ENCODE peak calls at places on chromosomes 1 and 21, in six cellular contexts. Y is neuronal stem cell, B is mesenchymal stem cell, Z is IMR-90, K is H1, A is trophoblast cell. D is an unnamed sample.

GRCh38 chr1:186082235-186082937 is 292.7 kb downstream of the TPR start:
- DNase-seq in Y (peak; percentile 23), B (peak; percentile 92), Z (peak; percentile 73), K (no peak), A (no peak), D (no peak)

GRCh38 chr1:8465692-8466091 is 147.8 kb downstream of the SLC45A1 start:
- DNase-seq in Y (no peak), B (no peak), Z (no peak), K (no peak), A (no peak), D (no peak)

GRCh38 chr21:41564871-41565281 is 56.9 kb upstream of the TMPRSS2 start:
- DNase-seq in Y (no peak), B (peak; percentile 71), Z (no peak), K (no peak), A (no peak), D (no peak)

GRCh38 chr21:44419679-44420078 is 35.6 kb upstream of the LRRC3 start:
- DNase-seq in Y (no peak), B (no peak), Z (no peak), K (no peak), A (no peak), D (no peak)

GRCh38 chr1:71054791-71055190 is 7.2 kb upstream of the PTGER3 start:
- DNase-seq in Y (no peak), B (no peak), Z (no peak), K (no peak), A (no peak), D (no peak)

GRCh38 chr1:237507005-237507404 is 383.7 kb downstream of the ZP4 start:
- DNase-seq in Y (no peak), B (no peak), Z (no peak), K (no peak), A (no peak), D (no peak)

GRCh38 chr1:7299329-7299799 is 471.7 kb upstream of the VAMP3 start:
- DNase-seq in Y (no peak), B (peak; percentile 99), Z (peak; percentile 100), K (peak; percentile 46), A (no peak), D (no peak)

GRCh38 chr1:64084451-64084850 is 119.0 kb upstream of the UBE2U start:
- DNase-seq in Y (no peak), B (no peak), Z (no peak), K (no peak), A (no peak), D (no peak)

GRCh38 chr1:41495171-41495948 is 10.9 kb upstream of the EDN2 start:
- DNase-seq in Y (no peak), B (peak; percentile 62), Z (peak; percentile 21), K (no peak), A (no peak), D (peak; percentile 80)

GRCh38 chr1:227949954-227950734 is 2.4 kb upstream of the WNT9A start:
- DNase-seq in Y (no peak), B (no peak), Z (no peak), K (no peak), A (no peak), D (no peak)

GRCh38 chr1:228905579-228905978 is 170.3 kb downstream of the RHOU start:
- DNase-seq in Y (no peak), B (no peak), Z (no peak), K (no peak), A (no peak), D (no peak)

GRCh38 chr1:27594542-27595510 is 9.1 kb downstream of the AHDC1 start:
- DNase-seq in Y (no peak), B (peak; percentile 64), Z (peak; percentile 57), K (no peak), A (peak; percentile 79), D (no peak)

GRCh38 chr1:228736844-228737415 is 1.7 kb downstream of the RHOU start:
- DNase-seq in Y (no peak), B (peak; percentile 17), Z (no peak), K (no peak), A (no peak), D (no peak)

GRCh38 chr1:36157115-36157903 is 1.3 kb downstream of the MAP7D1 start:
- DNase-seq in Y (no peak), B (peak; percentile 47), Z (no peak), K (no peak), A (no peak), D (no peak)

GRCh38 chr1:184974837-184975115 is 468 bp upstream of the NIBAN1 start:
- DNase-seq in Y (no peak), B (no peak), Z (no peak), K (no peak), A (no peak), D (no peak)

GRCh38 chr1:159000627-159001026 is 9.1 kb upstream of the IFI16 start:
- DNase-seq in Y (peak; percentile 9), B (peak; percentile 93), Z (peak; percentile 94), K (no peak), A (no peak), D (peak; percentile 46)

GRCh38 chr1:22525646-22526045 is 37.6 kb upstream of the EPHA8 start:
- DNase-seq in Y (no peak), B (no peak), Z (no peak), K (no peak), A (no peak), D (no peak)

GRCh38 chr1:1022322-1023090 is 2.6 kb downstream of the AGRN start:
- DNase-seq in Y (no peak), B (no peak), Z (no peak), K (no peak), A (no peak), D (no peak)

GRCh38 chr1:243293941-243294722 is 38.3 kb downstream of the SDCCAG8 start:
- DNase-seq in Y (no peak), B (peak; percentile 31), Z (no peak), K (no peak), A (no peak), D (no peak)

GRCh38 chr21:38661296-38662223 is 144.2 kb upstream of the ETS2 start:
- DNase-seq in Y (no peak), B (peak; percentile 83), Z (peak; percentile 62), K (no peak), A (no peak), D (peak; percentile 40)

GRCh38 chr1:218521414-218522169 is 176.5 kb downstream of the TGFB2 start:
- DNase-seq in Y (no peak), B (no peak), Z (peak; percentile 21), K (peak; percentile 5), A (peak; percentile 76), D (peak; percentile 67)
- H3K14ac ChIP-seq in Y (no peak overlapping the region), B (no peak overlapping the region), Z (no peak overlapping the region), K (no peak overlapping the region), A (peak overlapping the region; percentile 24), D (no peak overlapping the region)

DNA sequence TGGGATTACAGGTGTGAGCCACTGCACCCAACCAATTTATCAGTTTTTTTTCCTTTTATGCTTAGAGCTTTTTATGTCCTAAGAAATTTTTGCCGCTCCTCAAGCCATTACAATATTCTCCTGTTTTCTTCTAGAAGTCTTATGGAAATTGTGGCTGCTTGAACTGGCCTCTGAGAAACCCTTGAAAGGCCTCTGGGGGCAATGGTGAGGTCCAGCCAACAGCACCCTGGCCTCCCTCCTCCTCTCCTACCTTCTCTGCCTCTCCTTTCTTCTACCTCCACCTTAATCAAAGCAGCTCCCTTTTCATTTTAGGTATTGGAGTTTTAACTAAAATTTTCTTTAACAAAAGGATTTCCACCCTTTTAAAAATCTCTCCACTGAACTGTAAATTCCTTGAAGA is 24.5 kb upstream of the RGS16 start:
- DNase-seq in Y (no peak), B (no peak), Z (no peak), K (no peak), A (no peak), D (no peak)
- H3K14ac ChIP-seq in Y (no peak overlapping the region), B (no peak overlapping the region), Z (no peak overlapping the region), K (no peak overlapping the region), A (no peak overlapping the region), D (no peak overlapping the region)

DNA sequence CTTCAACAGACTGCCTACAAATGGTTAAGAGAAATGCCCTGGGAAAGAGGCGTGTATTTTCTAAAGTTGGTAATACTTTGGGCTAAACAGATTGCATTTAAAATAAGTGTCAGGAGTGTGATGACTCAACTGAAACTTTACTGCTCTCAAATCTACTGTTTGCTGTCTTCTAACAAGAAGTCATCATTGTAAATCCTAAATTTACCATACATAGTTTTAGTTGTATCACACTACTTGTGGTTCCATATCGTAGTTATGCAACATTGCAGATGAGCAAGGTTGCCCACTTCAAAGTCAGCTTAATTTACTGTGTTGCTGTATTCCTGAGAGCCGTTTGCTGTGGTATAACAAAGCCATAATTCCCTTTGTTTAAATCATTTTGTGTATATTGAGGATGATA is 59.6 kb downstream of the RGS21 start:
- DNase-seq in Y (no peak), B (no peak), Z (no peak), K (no peak), A (no peak), D (no peak)
- H3K14ac ChIP-seq in Y (no peak overlapping the region), B (no peak overlapping the region), Z (no peak overlapping the region), K (no peak overlapping the region), A (no peak overlapping the region), D (no peak overlapping the region)

GRCh38 chr1:33176362-33176850 is 5.4 kb downstream of the TRIM62 start:
- DNase-seq in Y (no peak), B (peak; percentile 61), Z (peak; percentile 67), K (no peak), A (peak; percentile 99), D (peak; percentile 48)

GRCh38 chr1:33178836-33179439 is 2.9 kb downstream of the TRIM62 start:
- DNase-seq in Y (no peak), B (no peak), Z (no peak), K (no peak), A (peak; percentile 37), D (no peak)

GRCh38 chr1:33176887-33177286 is 5.0 kb downstream of the TRIM62 start:
- DNase-seq in Y (no peak), B (no peak), Z (no peak), K (no peak), A (no peak), D (no peak)

GRCh38 chr1:33175865-33176264 is 6.0 kb downstream of the TRIM62 start:
- DNase-seq in Y (no peak), B (no peak), Z (no peak), K (no peak), A (no peak), D (no peak)

DNA sequence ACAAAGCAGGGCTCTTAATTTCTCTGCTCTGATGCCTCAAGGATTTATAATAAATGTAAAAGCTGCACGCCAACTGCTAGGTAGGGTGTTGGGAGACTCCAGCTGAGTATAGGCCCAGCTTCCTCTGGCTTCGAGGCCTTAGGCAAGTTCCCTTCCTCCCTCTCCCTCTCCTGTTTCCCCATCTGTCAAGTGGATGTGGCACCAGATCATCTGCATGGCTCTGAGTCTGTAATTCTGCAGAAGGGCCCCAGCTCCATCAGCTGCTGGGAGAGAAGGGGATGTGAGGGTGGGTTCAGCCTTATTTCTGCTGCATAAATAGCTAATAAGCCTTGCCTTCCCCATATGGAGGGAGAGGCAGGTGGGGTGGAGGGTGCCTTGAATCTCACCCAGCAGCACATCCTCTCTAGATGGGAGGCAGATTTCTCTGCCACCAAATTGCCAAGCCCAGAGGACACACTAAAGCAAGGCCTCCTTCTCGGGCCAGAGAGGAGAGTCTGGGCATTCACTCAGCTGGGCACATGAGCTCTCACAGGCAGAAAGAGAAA is 3.8 kb downstream of the TRIM62 start:
- DNase-seq in Y (no peak), B (no peak), Z (no peak), K (no peak), A (no peak), D (no peak)
- H3K14ac ChIP-seq in Y (no peak overlapping the region), B (no peak overlapping the region), Z (no peak overlapping the region), K (no peak overlapping the region), A (no peak overlapping the region), D (no peak overlapping the region)

DNA sequence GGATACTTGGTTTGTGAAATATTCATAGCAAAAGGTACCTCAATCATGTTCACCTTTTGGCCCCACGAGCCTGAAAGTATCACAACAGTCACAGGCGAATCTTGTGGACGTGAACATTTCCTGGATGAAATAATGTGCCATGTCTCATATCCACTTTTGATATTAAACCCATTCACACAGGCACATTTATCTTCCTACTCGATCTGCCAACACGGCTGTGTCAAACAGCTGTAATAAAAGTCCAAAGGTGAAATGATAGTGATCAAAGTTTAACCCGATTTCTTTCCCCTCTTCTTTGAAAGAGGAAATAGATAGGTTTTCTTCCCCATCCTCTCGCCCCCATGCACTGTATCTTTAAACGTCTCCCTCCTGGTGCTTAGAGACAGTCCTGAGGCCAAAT is 191.2 kb upstream of the PROX1 start:
- DNase-seq in Y (no peak), B (no peak), Z (no peak), K (no peak), A (no peak), D (no peak)
- H3K14ac ChIP-seq in Y (no peak overlapping the region), B (no peak overlapping the region), Z (no peak overlapping the region), K (no peak overlapping the region), A (no peak overlapping the region), D (no peak overlapping the region)

D was measured in H9.